ENCODE peak calls at places on chromosomes 6 and 20, in five cellular contexts. S is K562, C is A549, Y is GM12878, X is HepG2. H is an unnamed sample.

GRCh38 chr6:113997106-113997505 is 26.2 kb upstream of the HDAC2 start:
- DNase-seq in C (peak), Y (no peak), X (no peak), S (no peak), H (no peak)

GRCh38 chr6:125829433-125829832 is 38.7 kb downstream of the NCOA7 start:
- DNase-seq in C (no peak), X (no peak), Y (no peak), S (no peak), H (no peak)

GRCh38 chr6:127618729-127619128 is 41.8 kb downstream of the C6orf58 start:
- DNase-seq in Y (no peak), S (no peak), C (no peak), X (no peak), H (no peak)

GRCh38 chr6:163964778-163965177 is 550.3 kb downstream of the QKI start:
- DNase-seq in C (no peak), X (no peak), S (no peak), Y (no peak), H (no peak)

GRCh38 chr20:45419188-45420091 is 3.5 kb downstream of the PIGT start:
- DNase-seq in S (no peak), C (peak), X (peak), Y (peak), H (no peak)

GRCh38 chr20:61773926-61774587 is 291.6 kb downstream of the TAF4 start:
- DNase-seq in Y (no peak), X (no peak), S (no peak), C (no peak), H (no peak)

GRCh38 chr6:43942011-43942442 is 172.0 kb downstream of the VEGFA start:
- DNase-seq in Y (no peak), C (no peak), X (no peak), S (no peak), H (no peak)

GRCh38 chr6:39003072-39003471 is 45.5 kb upstream of the GLP1R start:
- DNase-seq in S (peak), C (no peak), X (no peak), Y (no peak), H (peak)

GRCh38 chr6:25014806-25015560 is 79.2 kb upstream of the RIPOR2 start:
- DNase-seq in Y (no peak), S (peak), X (no peak), C (peak), H (peak)

GRCh38 chr20:36919715-36920333 is 31.7 kb downstream of the SAMHD1 start:
- DNase-seq in C (peak), Y (peak), S (peak), X (peak), H (peak)

GRCh38 chr6:125153541-125154183 is at the start of gene TPD52L1:
- DNase-seq in X (peak), C (peak), Y (no peak), S (peak), H (peak)

GRCh38 chr20:48392407-48393310 is 435.1 kb downstream of the PREX1 start:
- DNase-seq in Y (no peak), X (no peak), C (no peak), S (no peak), H (no peak)

GRCh38 chr6:11209941-11210340 is 22.5 kb downstream of the NEDD9 start:
- DNase-seq in S (no peak), Y (no peak), C (peak), X (no peak), H (peak)

GRCh38 chr6:169520104-169520503 is 181.7 kb downstream of the WDR27 start:
- DNase-seq in C (no peak), X (no peak), S (no peak), Y (no peak), H (no peak)

GRCh38 chr20:22771706-22772105 is 187.3 kb upstream of the FOXA2 start:
- DNase-seq in X (no peak), C (no peak), S (no peak), Y (no peak), H (no peak)

GRCh38 chr20:23122959-23123655 is 37.0 kb upstream of the CD93 start:
- DNase-seq in Y (no peak), S (no peak), C (no peak), X (no peak), H (no peak)

GRCh38 chr6:31143148-31143547 is 4.3 kb upstream of the PSORS1C2 start:
- DNase-seq in X (no peak), C (no peak), S (no peak), Y (no peak), H (no peak)

GRCh38 chr6:408599-409102 is 17.1 kb downstream of the IRF4 start:
- DNase-seq in X (peak), Y (no peak), C (peak), S (peak), H (peak)

GRCh38 chr6:31765910-31766794 is 3.7 kb downstream of the SAPCD1 start:
- DNase-seq in S (no peak), Y (no peak), C (no peak), X (peak), H (peak)

GRCh38 chr6:18262812-18263560 is 1.3 kb downstream of the DEK start:
- DNase-seq in X (peak), C (peak), S (peak), Y (peak), H (no peak)

GRCh38 chr6:35234901-35235300 is 21.1 kb downstream of the SCUBE3 start:
- DNase-seq in S (no peak), X (no peak), Y (no peak), C (no peak), H (no peak)

GRCh38 chr6:149212202-149212601 is 105.3 kb upstream of the TAB2 start:
- DNase-seq in X (no peak), Y (no peak), C (no peak), S (no peak), H (no peak)

GRCh38 chr6:257774-258173 is 34.5 kb upstream of the DUSP22 start:
- DNase-seq in C (no peak), Y (no peak), X (no peak), S (no peak), H (no peak)

GRCh38 chr6:132365319-132365907 is 35.9 kb downstream of the MOXD1 start:
- DNase-seq in X (no peak), S (no peak), Y (peak), C (no peak), H (peak)

GRCh38 chr6:111562271-111562670 is 43.4 kb downstream of the TRAF3IP2 start:
- DNase-seq in S (no peak), X (no peak), Y (no peak), C (no peak), H (no peak)

GRCh38 chr20:62370115-62370806 is 3.1 kb upstream of the LAMA5 start:
- DNase-seq in Y (no peak), X (no peak), S (peak), C (peak), H (no peak)

GRCh38 chr6:136604328-136604825 is 54.2 kb upstream of the MAP7 start:
- DNase-seq in S (no peak), C (no peak), Y (no peak), X (no peak), H (no peak)

GRCh38 chr20:4713401-4713800 is 8.3 kb upstream of the PRND start:
- DNase-seq in X (no peak), C (peak), S (no peak), Y (no peak), H (no peak)

GRCh38 chr6:167933290-167933689 is 64.2 kb upstream of the KIF25 start:
- DNase-seq in C (no peak), X (peak), Y (no peak), S (no peak), H (no peak)

GRCh38 chr6:108699290-108700041 is 138.7 kb downstream of the FOXO3 start:
- DNase-seq in Y (no peak), S (no peak), X (no peak), C (no peak), H (no peak)

GRCh38 chr6:23420659-23421350 is 705.2 kb upstream of the NRSN1 start:
- DNase-seq in Y (no peak), X (no peak), C (no peak), S (no peak), H (no peak)

GRCh38 chr6:67952121-67952520 is 683.0 kb upstream of the ADGRB3 start:
- DNase-seq in C (no peak), X (no peak), Y (no peak), S (no peak), H (no peak)

GRCh38 chr6:90065173-90065572 is 170.9 kb downstream of the GJA10 start:
- DNase-seq in S (no peak), C (no peak), X (no peak), Y (no peak), H (no peak)

GRCh38 chr6:3402310-3403243 is 54.3 kb downstream of the SLC22A23 start:
- DNase-seq in C (no peak), Y (no peak), X (no peak), S (no peak), H (no peak)

GRCh38 chr6:158517038-158517437 is 42.9 kb upstream of the TMEM181 start:
- DNase-seq in Y (no peak), S (no peak), X (no peak), C (no peak), H (no peak)

GRCh38 chr6:141209890-141210289 is 922.8 kb upstream of the GJE1 start:
- DNase-seq in C (no peak), X (no peak), Y (no peak), S (no peak), H (no peak)

GRCh38 chr6:90216081-90216977 is 80.3 kb downstream of the BACH2 start:
- DNase-seq in Y (no peak), X (peak), S (no peak), C (peak), H (peak)

GRCh38 chr6:17096657-17097056 is 5.2 kb upstream of the STMND1 start:
- DNase-seq in C (no peak), X (peak), S (no peak), Y (no peak), H (no peak)
- TF ChIP-seq JUNB in C (no peak), X (no peak), S (no peak), Y (no peak), H (no peak)

DNA sequence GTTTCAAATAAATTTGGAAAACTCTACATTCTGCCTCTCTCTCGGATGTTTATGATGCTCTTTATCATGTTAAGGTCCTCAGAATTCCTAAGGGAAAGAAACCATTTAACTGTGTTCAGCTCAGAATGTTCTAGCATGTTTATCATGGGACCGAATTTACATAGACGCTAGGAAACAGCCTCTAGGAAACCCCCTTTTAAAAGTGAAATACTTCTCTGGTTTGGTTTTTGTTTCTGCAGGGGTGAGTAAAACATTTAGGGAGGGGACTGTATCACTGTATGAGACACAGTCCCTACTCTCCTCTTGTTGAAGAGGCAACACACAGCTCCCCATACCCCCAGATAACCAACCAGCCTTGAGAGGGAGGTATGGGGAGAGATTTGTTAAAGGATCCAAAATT is 267.6 kb upstream of the SUPT3H start:
- DNase-seq in Y (no peak), S (no peak), C (no peak), X (no peak), H (no peak)
- TF ChIP-seq REST in Y (no peak), S (no peak), C (no peak), X (no peak), H (no peak)

DNA sequence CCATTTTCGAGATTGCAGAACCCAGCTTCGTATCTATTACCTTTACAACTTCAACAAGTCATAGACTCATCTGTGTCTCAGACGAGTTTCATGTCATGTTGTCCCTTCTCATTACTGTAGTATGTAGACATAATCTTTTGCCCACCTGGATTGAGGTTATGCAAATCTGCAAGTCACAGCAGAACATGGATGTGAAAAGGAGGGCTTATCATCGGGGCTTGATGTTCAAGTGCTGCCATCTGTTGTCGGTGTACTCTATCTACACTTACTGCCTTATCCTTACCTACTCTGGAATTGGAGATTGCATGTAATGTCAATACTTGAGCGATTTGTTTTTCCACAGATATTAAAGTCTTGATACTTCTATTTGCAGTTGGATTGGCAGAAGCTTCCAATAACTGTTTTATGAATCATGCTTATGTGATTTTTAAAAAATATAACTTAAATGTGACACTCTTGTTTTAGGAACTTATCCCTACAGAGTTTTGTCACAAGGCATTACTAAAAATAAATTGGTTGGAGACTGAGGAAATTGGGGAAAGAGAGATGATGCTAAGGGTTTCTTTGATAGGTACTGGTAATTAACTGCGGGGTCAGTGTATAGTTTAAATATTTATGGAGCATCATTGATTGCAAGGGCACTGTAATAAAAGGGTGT is 3.0 kb upstream of the GOPC start:
- DNase-seq in X (peak), S (peak), Y (peak), C (peak), H (peak)
- TF ChIP-seq JUNB in X (no peak), S (no peak), Y (peak), C (no peak), H (no peak)

GRCh38 chr6:45036101-45036500 is 292.0 kb upstream of the RUNX2 start:
- DNase-seq in S (no peak), C (no peak), X (no peak), Y (no peak), H (no peak)
- TF ChIP-seq REST in S (no peak), C (no peak), X (no peak), Y (no peak), H (no peak)

GRCh38 chr20:2840138-2840966 is at the start of the genes PCED1A and VPS16:
- DNase-seq in X (peak), S (peak), Y (peak), C (peak), H (peak)

GRCh38 chr20:2838847-2839671 is 1.4 kb downstream of the PCED1A start:
- DNase-seq in Y (no peak), C (no peak), S (no peak), X (no peak), H (no peak)

GRCh38 chr20:2837561-2837960 is 2.9 kb downstream of the PCED1A start:
- DNase-seq in C (no peak), Y (no peak), S (no peak), X (no peak), H (no peak)

GRCh38 chr20:2839732-2840137 is 720 bp downstream of the PCED1A start:
- DNase-seq in Y (no peak), C (no peak), X (no peak), S (no peak), H (no peak)

GRCh38 chr20:2838170-2838797 is 2.2 kb downstream of the PCED1A start:
- DNase-seq in C (no peak), S (no peak), Y (peak), X (no peak), H (no peak)
- TF ChIP-seq JUNB in C (no peak), S (no peak), Y (no peak), X (no peak), H (no peak)

GRCh38 chr6:36355819-36356218 is 19.1 kb upstream of the BNIP5 start:
- DNase-seq in C (no peak), Y (no peak), S (no peak), X (no peak), H (no peak)

GRCh38 chr6:36350681-36351091 is 14.0 kb upstream of the BNIP5 start:
- DNase-seq in C (no peak), S (peak), X (no peak), Y (no peak), H (no peak)

GRCh38 chr6:36351152-36351571 is 14.5 kb upstream of the BNIP5 start:
- DNase-seq in C (no peak), X (no peak), S (peak), Y (no peak), H (no peak)

GRCh38 chr6:36352477-36353157 is 15.9 kb upstream of the BNIP5 start:
- DNase-seq in C (no peak), S (no peak), X (no peak), Y (no peak), H (no peak)

DNA sequence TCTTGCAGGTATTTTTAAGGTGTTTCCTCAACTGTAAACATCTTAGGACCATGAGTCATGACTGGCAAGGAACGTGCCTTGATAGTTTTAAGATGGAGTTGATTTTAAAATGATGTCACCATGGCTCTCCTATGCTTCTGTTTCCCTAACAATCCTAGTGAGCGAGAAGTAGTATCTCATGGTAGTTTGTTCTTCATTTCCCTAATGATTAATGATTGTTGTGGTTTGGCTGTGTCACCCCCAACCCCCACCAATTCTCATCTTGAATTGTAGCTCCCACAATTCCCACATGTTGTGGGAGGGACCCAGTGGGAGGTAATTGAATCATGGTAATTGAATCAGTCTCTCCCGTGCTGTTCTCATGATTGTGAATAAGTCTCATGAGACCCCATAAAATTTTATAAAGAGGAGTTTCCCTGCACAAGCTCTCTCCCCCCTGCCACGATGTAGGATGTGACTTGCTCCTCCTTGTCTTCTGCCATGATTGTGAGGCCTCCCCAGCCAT is 16.8 kb upstream of the BNIP5 start:
- DNase-seq in X (no peak), Y (no peak), S (no peak), C (no peak), H (no peak)
- TF ChIP-seq REST in X (no peak), Y (no peak), S (no peak), C (no peak), H (no peak)

H was measured in GM23338.